ENCODE peak calls at places on chromosome 10, in four cellular contexts. O is H1, T is GM23248, S is DND-41. E is an unnamed sample. For H3K27me3 and H3K36me3, the result is how much of the 10 kb centered on the place peaks cover.

GRCh38 chr10:5890519-5890878 is 456 bp downstream of the FBH1 start:
- DNase-seq in O (no peak), T (peak), S (peak), E (no peak)

GRCh38 chr10:116765549-116766162 is 23.3 kb upstream of the HSPA12A start:
- DNase-seq in O (no peak), T (no peak), S (peak), E (no peak)

GRCh38 chr10:118925404-118925803 is 104.1 kb upstream of the NANOS1 start:
- DNase-seq in O (no peak), T (no peak), S (no peak), E (no peak)

GRCh38 chr10:126857178-126857806 is 47.9 kb upstream of the DOCK1 start:
- DNase-seq in O (no peak), T (no peak), S (no peak), E (no peak)

GRCh38 chr10:93751074-93751572 is 6.6 kb upstream of the LGI1 start:
- DNase-seq in O (no peak), T (no peak), S (no peak), E (no peak)

GRCh38 chr10:77391605-77392235 is 245.9 kb downstream of the KCNMA1 start:
- DNase-seq in O (peak), T (peak), S (peak), E (no peak)

GRCh38 chr10:120460776-120461175 is 3.7 kb downstream of the PLPP4 start:
- DNase-seq in O (no peak), T (peak), S (no peak), E (no peak)

GRCh38 chr10:133458021-133458709 is 4.4 kb downstream of the SCART1 start:
- DNase-seq in O (no peak), T (no peak), S (no peak), E (no peak)

GRCh38 chr10:47175181-47176080 is 124.6 kb upstream of the GDF10 start:
- DNase-seq in O (no peak), T (no peak), S (no peak), E (no peak)

GRCh38 chr10:47182934-47183725 is 116.9 kb upstream of the GDF10 start:
- DNase-seq in O (no peak), T (no peak), S (no peak), E (no peak)

GRCh38 chr10:29946953-29947700 is 112.3 kb downstream of the JCAD start:
- DNase-seq in O (no peak), T (peak), S (no peak), E (no peak)

GRCh38 chr10:37741831-37742230 is 115.6 kb downstream of the ZNF248 start:
- DNase-seq in O (no peak), T (no peak), S (no peak), E (no peak)

GRCh38 chr10:119404719-119405504 is 137.6 kb downstream of the RGS10 start:
- DNase-seq in O (no peak), T (no peak), S (no peak), E (no peak)

GRCh38 chr10:113712755-113713154 is 33.0 kb downstream of the CASP7 start:
- DNase-seq in O (peak), T (no peak), S (no peak), E (no peak)

GRCh38 chr10:94042001-94042813 is 48.5 kb downstream of the PLCE1 start:
- DNase-seq in O (no peak), T (peak), S (no peak), E (no peak)

GRCh38 chr10:113511419-113511818 is 41.4 kb upstream of the HABP2 start:
- DNase-seq in O (no peak), T (no peak), S (no peak), E (no peak)

GRCh38 chr10:69712346-69712745 is 82.3 kb downstream of the FAM241B start:
- DNase-seq in O (no peak), T (no peak), S (no peak), E (no peak)

GRCh38 chr10:16612148-16612742 is 90.6 kb upstream of the C1QL3 start:
- DNase-seq in O (no peak), T (peak), S (peak), E (peak)

GRCh38 chr10:33421789-33422188 is 87.3 kb upstream of the NRP1 start:
- DNase-seq in O (no peak), T (peak), S (no peak), E (no peak)

GRCh38 chr10:79176949-79177602 is 108.3 kb downstream of the ZMIZ1 start:
- DNase-seq in O (no peak), T (peak), S (no peak), E (no peak)

GRCh38 chr10:60905580-60905979 is 38.4 kb downstream of the RHOBTB1 start:
- DNase-seq in O (no peak), T (peak), S (no peak), E (no peak)

DNA sequence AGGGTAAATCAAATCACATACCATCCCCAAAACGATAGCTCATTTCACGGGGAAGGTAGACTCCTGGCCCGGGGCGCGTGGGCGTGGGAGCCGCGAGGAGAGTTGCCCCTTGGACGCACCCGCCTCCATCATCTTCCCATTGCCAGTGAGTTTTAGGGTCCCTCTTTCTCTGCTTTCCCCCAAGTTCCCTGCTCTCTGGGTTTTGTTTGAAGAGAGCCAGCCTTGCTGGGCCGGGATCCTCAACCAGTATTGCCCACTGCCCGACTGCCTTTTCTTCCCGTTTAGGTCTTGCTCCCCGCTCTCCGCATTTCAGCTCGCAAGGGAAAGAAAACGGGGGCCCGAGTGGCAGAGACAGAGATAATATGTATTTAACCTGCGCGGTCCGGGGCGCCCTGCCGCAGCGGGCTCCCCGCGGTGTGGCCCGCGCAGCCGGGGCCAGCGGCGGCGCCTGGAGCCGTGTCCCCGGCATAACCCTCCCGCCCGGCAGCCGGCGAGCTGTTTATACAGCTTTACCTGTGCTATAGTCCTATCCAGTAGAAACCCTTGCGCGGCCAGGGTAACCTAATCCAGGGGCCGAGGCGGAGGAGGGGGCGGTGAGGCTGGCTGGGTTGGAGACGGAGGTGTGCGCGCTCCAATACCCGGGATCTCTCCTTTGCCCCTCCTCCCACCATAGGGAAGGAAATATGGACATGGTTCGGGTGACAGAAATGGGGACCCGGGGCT is 5.2 kb upstream of the GATA3 start:
- DNase-seq in O (no peak), T (no peak), S (no peak), E (no peak)
- H3K27me3 ChIP-seq in O (half or more), T (half or more), S (under half), E (under half)

DNA sequence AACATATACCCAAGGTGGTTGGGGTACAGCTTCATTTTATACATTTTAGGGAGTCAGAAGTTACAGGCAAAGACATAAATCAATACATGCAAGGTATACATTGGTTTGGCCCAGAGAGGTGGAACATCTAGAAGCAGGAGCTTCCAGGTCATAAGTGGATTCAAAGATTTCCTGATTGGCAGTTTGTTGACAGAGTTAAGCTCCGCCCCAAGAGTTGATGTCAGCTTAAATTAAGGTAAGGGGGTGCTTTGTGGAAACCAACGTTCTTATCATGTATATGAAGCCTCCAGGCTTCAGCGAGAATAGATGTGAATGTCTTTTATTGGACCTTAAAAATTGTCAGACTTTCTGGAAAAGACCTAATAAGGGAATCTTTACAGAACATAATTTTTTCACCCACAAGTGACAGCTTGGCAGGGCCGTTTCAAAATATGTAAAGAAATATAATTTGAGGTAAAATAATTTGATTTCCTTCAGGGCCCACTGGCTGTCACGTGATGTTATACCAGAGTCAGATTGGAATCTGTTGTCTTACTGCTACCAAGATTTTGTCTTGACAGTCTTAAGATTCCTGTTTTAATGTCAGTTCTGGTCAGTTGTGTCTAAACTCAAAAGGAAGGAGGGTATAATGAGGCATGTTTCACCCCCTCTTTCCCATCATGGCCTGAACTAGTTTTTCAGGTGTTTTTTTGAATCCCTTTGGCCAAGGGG is 6.3 kb upstream of the PANK1 start:
- DNase-seq in O (no peak), T (no peak), S (no peak), E (no peak)
- H3K4me3 ChIP-seq in O (no peak), T (no peak), S (no peak), E (no peak)

DNA sequence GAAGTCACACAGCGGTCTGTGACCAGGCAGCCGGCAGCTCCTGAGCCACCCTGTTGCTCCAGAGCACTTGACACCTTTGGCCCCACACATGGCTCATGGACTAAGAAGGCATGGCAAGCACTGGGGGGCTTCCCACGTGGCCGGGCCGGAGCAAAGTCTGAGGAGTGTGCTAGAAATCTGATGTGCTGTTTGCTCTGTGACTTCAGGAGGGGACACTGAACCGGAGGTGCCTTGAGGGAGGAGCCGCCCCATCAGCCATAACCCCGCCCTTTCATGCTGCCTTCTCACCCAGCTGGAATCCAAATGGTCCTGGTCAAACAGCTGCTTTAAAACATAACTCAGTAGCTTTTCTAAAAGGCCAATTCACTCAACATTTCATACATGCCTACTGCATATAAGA is 33.5 kb downstream of the PROSER2 start:
- DNase-seq in O (no peak), T (peak), S (no peak), E (no peak)
- H3K36me3 ChIP-seq in O (under half), T (under half), S (under half), E (under half)

DNA sequence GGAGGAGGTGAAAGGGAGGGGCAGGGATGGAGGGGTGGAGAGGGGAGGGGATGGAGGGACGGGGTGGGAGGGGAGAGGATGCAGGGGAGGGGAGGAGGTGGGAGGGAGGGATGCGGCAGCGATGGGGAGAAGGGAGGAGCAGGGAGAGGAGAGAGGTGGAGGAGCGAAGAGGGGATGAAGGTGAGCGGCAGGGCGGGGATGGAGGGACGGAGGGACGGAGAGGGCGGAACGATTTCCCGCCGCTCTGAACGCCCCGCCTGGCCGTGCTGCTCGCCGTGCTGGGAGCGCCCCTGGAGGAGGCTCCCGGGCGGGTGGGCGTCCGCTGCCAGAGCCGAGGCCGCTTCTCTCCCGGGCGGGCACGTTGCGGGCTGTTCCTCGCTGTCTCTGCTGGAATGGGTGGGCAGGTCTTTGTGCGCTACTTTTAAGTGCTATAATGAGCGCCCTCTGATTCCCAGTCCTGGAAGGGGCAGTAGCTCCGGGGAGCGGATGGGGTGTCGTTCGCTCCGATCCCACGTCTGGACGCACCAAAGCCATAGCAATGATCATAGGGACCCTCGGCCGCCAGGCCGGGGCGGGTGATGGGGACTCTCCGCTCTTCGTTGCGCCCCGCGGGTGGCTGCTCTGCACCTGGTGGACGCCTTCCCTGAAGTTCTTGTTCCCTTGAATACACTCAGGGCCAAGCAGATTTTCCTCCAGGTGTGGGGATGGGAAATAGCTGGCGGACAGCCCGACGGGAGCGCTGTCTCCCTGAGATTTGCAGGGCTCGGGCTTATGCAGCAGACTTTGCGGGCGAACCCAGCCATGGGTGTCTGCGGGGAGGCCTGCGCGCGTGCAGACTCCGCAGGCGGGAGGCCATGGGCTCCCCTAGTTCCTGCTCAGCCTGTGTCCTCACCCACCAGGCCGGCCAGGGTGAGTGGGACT is 81.1 kb upstream of the CPXM2 start:
- DNase-seq in O (no peak), T (no peak), S (no peak), E (no peak)
- H3K27me3 ChIP-seq in O (under half), T (under half), S (under half), E (under half)

GRCh38 chr10:50990568-50991495 is 83.5 kb upstream of the PRKG1 start:
- DNase-seq in O (no peak), T (peak), S (no peak), E (no peak)

GRCh38 chr10:50992972-50993766 is 81.1 kb upstream of the PRKG1 start:
- DNase-seq in O (no peak), T (peak), S (no peak), E (no peak)

GRCh38 chr10:50993817-50994251 is 80.5 kb upstream of the PRKG1 start:
- DNase-seq in O (no peak), T (peak), S (no peak), E (no peak)

GRCh38 chr10:50991496-50992355 is 82.6 kb upstream of the PRKG1 start:
- DNase-seq in O (no peak), T (peak), S (no peak), E (no peak)

DNA sequence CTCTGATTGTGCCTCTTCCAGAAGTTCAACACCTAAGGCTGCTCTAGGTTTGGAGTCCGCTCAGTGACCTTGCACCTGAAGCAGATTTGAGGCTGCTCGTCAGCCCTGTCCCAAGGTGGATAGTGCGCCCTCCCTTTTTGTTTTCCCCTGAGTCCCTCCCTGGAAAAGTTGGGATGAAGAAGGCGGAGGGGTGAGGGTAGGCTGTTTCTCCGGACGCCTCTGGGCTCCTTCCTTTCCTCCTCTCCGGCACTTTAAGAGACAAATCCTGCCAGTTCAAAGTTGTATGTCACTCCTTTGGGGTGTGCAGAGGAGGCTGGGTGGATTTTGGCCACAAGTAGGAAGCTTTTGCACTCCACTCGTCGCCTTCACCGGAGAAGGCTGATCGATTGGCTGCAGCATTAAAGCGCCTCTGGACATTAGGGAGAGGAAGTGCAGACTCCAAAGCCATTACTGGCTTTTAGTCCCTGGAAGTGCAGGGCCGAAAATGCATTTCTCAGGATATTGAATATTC is 81.9 kb upstream of the PRKG1 start:
- DNase-seq in O (no peak), T (peak), S (no peak), E (no peak)
- H3K4me3 ChIP-seq in O (peak), T (peak), S (no peak), E (no peak)

DNA sequence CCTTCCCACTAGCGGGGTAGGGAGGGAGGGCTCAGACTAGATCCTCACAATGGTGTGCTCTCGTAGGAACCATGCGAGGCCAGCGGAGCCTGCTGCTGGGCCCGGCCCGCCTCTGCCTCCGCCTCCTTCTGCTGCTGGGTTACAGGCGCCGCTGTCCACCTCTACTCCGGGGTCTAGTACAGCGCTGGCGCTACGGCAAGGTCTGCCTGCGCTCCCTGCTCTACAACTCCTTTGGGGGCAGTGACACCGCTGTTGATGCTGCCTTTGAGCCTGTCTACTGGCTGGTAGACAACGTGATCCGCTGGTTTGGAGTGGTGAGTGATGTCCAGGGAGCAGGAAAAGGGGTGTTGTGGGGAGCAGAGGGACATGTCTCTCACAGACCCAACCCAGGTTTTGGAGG is 5.6 kb downstream of the ZDHHC16 start:
- DNase-seq in O (no peak), T (no peak), S (no peak), E (no peak)
- H3K36me3 ChIP-seq in O (under half), T (under half), S (half or more), E (under half)

GRCh38 chr10:26216577-26216948 is at the start of gene GAD2:
- DNase-seq in O (no peak), T (no peak), S (no peak), E (no peak)
- H3K27me3 ChIP-seq in O (half or more), T (half or more), S (under half), E (under half)

GRCh38 chr10:89332718-89333281 is 5.0 kb downstream of the IFIT3 start:
- DNase-seq in O (no peak), T (peak), S (no peak), E (peak)
- H3K4me3 ChIP-seq in O (no peak), T (peak), S (peak), E (peak)

DNA sequence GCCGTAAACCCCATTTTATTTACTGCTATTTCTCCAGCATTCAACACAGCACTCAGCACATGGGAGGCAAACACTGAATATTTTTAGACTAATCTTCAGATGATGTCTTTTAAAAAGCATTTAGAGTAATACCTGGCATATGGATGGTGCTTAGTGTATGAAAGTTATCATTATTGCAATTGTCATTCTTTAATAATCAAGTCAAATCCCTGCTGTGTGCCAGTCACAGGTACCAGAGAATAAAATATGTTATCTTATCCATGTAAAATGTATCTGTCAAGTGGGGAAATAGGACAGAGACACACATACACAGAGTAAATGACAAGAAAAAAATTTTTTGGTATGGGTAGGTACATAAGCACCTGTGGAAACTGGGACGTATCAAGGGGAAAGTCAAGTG is 18.5 kb downstream of the ANKRD22 start:
- DNase-seq in O (no peak), T (no peak), S (no peak), E (no peak)
- H3K36me3 ChIP-seq in O (under half), T (under half), S (under half), E (under half)

E was measured in CD4-positive, CD25-positive, alpha-beta regulatory T cell.